ENCODE peak calls at places on chromosomes 5 and 9, in four cellular contexts. Z is effector memory CD4-positive, alpha-beta T cell; P is heart right ventricle; E is OCI-LY7. W is an unnamed sample. For H3K4me1 and H3K36me3, the result is how much of the 10 kb centered on the place peaks cover.

GRCh38 chr5:167355370-167355769 is 936.1 kb upstream of the WWC1 start:
- DNase-seq in Z (no peak), P (no peak), E (no peak), W (no peak)

GRCh38 chr5:150058480-150059126 is 27.8 kb downstream of the CSF1R start:
- DNase-seq in Z (no peak), P (peak), E (no peak), W (no peak)

GRCh38 chr5:168023190-168023589 is 268.3 kb upstream of the WWC1 start:
- DNase-seq in Z (no peak), P (peak), E (no peak), W (no peak)

GRCh38 chr9:27785714-27786100 is 212.4 kb upstream of the C9orf72 start:
- DNase-seq in Z (no peak), P (no peak), E (no peak), W (no peak)

GRCh38 chr5:149206524-149207141 is 65.0 kb upstream of the AFAP1L1 start:
- DNase-seq in Z (no peak), P (peak), E (no peak), W (no peak)

GRCh38 chr5:53819482-53819881 is 259.0 kb downstream of the NDUFS4 start:
- DNase-seq in Z (no peak), P (no peak), E (no peak), W (no peak)

GRCh38 chr9:32487981-32488380 is 38.0 kb downstream of the RIGI start:
- DNase-seq in Z (no peak), P (no peak), E (no peak), W (no peak)

GRCh38 chr9:75895112-75895511 is 4.6 kb downstream of the PCSK5 start:
- DNase-seq in Z (no peak), P (no peak), E (no peak), W (no peak)

GRCh38 chr5:133489632-133490031 is 122.7 kb downstream of the FSTL4 start:
- DNase-seq in Z (no peak), P (no peak), E (peak), W (no peak)

GRCh38 chr9:125821078-125821477 is 73.9 kb downstream of the PBX3 start:
- DNase-seq in Z (no peak), P (no peak), E (no peak), W (no peak)

GRCh38 chr5:151345808-151346478 is 1.4 kb downstream of the SLC36A2 start:
- DNase-seq in Z (no peak), P (no peak), E (no peak), W (no peak)

GRCh38 chr9:96621619-96622018 is 2.0 kb upstream of the CDC14B start:
- DNase-seq in Z (no peak), P (no peak), E (no peak), W (no peak)

GRCh38 chr9:6072442-6072841 is 57.0 kb upstream of the RANBP6 start:
- DNase-seq in Z (no peak), P (no peak), E (no peak), W (no peak)

GRCh38 chr9:134895849-134896833 is 15.5 kb downstream of the FCN2 start:
- DNase-seq in Z (no peak), P (peak), E (no peak), W (no peak)

GRCh38 chr5:35194636-35195471 is 35.4 kb downstream of the PRLR start:
- DNase-seq in Z (no peak), P (no peak), E (peak), W (no peak)

GRCh38 chr5:91027316-91027937 is 355.7 kb downstream of the ARRDC3 start:
- DNase-seq in Z (no peak), P (no peak), E (no peak), W (no peak)

GRCh38 chr9:108093773-108094675 is 604.5 kb upstream of the KLF4 start:
- DNase-seq in Z (no peak), P (no peak), E (no peak), W (no peak)

GRCh38 chr5:7395432-7396168 is at the start of gene ADCY2:
- DNase-seq in Z (no peak), P (no peak), E (no peak), W (peak)

GRCh38 chr5:81344736-81345135 is 43.3 kb downstream of the ZCCHC9 start:
- DNase-seq in Z (no peak), P (no peak), E (no peak), W (no peak)

GRCh38 chr5:60677831-60678664 is 21.9 kb downstream of the DEPDC1B start:
- DNase-seq in Z (no peak), P (no peak), E (peak), W (no peak)

GRCh38 chr9:6184749-6185645 is 30.6 kb upstream of the IL33 start:
- DNase-seq in Z (no peak), P (peak), E (no peak), W (no peak)

GRCh38 chr5:142547445-142548374 is 138.2 kb downstream of the FGF1 start:
- DNase-seq in Z (no peak), P (no peak), E (no peak), W (no peak)

GRCh38 chr9:116978155-116978554 is 291.1 kb downstream of the TRIM32 start:
- DNase-seq in Z (no peak), P (no peak), E (no peak), W (no peak)

GRCh38 chr5:28710360-28710759 is 1672.0 kb upstream of the CDH9 start:
- DNase-seq in Z (no peak), P (no peak), E (no peak), W (no peak)

GRCh38 chr5:675876-676698 is 17.1 kb downstream of the TPPP start:
- DNase-seq in Z (no peak), P (no peak), E (no peak), W (peak)

GRCh38 chr9:113622600-113623400 is 159.3 kb downstream of the RGS3 start:
- DNase-seq in Z (no peak), P (no peak), E (peak), W (peak)

GRCh38 chr5:144328505-144328904 is 157.8 kb downstream of the KCTD16 start:
- DNase-seq in Z (no peak), P (no peak), E (no peak), W (no peak)

GRCh38 chr5:132059043-132059695 is 1.3 kb upstream of the IL3 start:
- DNase-seq in Z (peak), P (no peak), E (no peak), W (peak)

GRCh38 chr5:2196416-2196815 is 313.7 kb upstream of the IRX4 start:
- DNase-seq in Z (no peak), P (no peak), E (no peak), W (no peak)

GRCh38 chr9:95028855-95029219 is 288.7 kb downstream of the FANCC start:
- DNase-seq in Z (no peak), P (no peak), E (no peak), W (no peak)
- H3K4me1 ChIP-seq in Z (under half), P (half or more), E (under half), W (under half)

GRCh38 chr5:55411881-55412280 is 104.1 kb downstream of the MTREX start:
- DNase-seq in Z (no peak), P (no peak), E (no peak), W (no peak)

GRCh38 chr5:55413644-55414043 is 105.9 kb downstream of the MTREX start:
- DNase-seq in Z (no peak), P (no peak), E (no peak), W (no peak)

GRCh38 chr5:55418994-55419991 is 111.5 kb downstream of the MTREX start:
- DNase-seq in Z (no peak), P (no peak), E (no peak), W (no peak)

GRCh38 chr5:55415071-55415470 is 107.3 kb downstream of the MTREX start:
- DNase-seq in Z (no peak), P (no peak), E (no peak), W (no peak)

DNA sequence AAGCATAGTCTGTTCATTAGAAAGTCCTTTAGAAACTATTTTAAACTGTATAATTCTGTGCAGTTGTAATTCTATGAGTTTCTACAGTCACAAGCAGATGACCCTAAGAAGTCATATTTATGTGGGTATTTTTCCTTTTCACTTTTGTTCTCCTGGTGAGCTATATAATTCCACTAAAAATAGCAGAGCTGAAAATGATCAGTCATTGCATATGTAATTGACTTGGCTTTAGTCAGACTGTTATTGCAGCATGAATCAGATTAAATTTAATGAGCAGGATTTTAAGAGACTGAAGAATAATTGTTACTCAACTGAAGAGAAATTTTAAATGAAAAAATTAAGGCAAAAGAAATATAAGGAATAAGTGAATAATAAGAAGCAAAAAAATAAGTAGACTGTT is 108.5 kb downstream of the MTREX start:
- DNase-seq in Z (no peak), P (no peak), E (no peak), W (no peak)
- H3K36me3 ChIP-seq in Z (under half), P (under half), E (half or more), W (under half)

GRCh38 chr5:178112545-178112944 is 787 bp upstream of the N4BP3 start:
- DNase-seq in Z (no peak), P (no peak), E (no peak), W (no peak)
- H3K4me1 ChIP-seq in Z (under half), P (under half), E (under half), W (under half)

GRCh38 chr5:172505840-172506638 is 51.7 kb upstream of the SH3PXD2B start:
- DNase-seq in Z (no peak), P (peak), E (no peak), W (peak)

GRCh38 chr5:172506921-172507320 is 52.6 kb upstream of the SH3PXD2B start:
- DNase-seq in Z (no peak), P (peak), E (no peak), W (peak)

GRCh38 chr5:172511952-172512351 is 57.6 kb upstream of the SH3PXD2B start:
- DNase-seq in Z (no peak), P (no peak), E (no peak), W (no peak)

GRCh38 chr5:172508471-172509404 is 54.4 kb upstream of the SH3PXD2B start:
- DNase-seq in Z (no peak), P (peak), E (no peak), W (no peak)

DNA sequence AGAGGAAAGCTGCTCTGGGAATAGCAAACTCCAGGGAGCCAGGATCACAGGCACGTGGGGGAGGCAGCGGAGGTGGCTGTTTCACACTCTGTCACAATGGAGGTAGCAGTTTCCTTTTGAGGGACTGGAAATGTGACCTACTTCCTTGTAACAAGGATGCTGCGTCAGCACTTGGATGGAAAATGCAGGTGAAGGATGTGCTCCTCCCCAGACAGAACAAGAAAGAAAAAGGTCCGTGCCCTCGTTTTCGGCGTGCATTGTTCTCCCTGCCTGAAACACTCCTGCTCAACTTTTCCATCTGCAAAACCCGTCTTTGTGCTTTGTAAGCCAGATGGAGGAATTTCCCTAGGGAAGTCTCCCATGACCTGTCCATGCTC is 55.1 kb upstream of the SH3PXD2B start:
- DNase-seq in Z (no peak), P (peak), E (no peak), W (no peak)
- H3K36me3 ChIP-seq in Z (under half), P (under half), E (under half), W (under half)

GRCh38 chr5:14447958-14448881 is 133.4 kb upstream of the OTULINL start:
- DNase-seq in Z (no peak), P (peak), E (no peak), W (no peak)
- H3K4me1 ChIP-seq in Z (under half), P (half or more), E (under half), W (under half)

DNA sequence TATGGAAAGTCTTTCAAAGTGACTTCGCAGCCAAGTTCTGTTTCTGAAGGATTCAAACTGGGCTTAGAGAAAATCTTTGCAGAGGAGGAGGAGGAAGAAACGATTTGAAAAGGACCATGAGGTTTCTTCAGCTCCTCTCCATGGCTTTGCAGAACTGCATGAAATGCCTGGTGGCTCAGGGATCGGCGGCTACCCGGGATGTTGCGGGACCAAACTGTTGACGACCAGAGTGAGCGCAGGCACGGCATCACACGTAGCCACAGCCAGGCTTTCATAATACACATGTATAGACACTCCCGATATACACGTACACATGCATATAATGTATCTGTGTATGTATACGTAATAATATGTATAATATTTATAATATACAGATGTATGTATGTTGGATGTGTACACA is 180.0 kb downstream of the PAX5 start:
- DNase-seq in Z (no peak), P (no peak), E (no peak), W (no peak)
- H3K36me3 ChIP-seq in Z (under half), P (under half), E (half or more), W (under half)

GRCh38 chr9:26219961-26220360 is 541.7 kb upstream of the TUSC1 start:
- DNase-seq in Z (no peak), P (no peak), E (no peak), W (no peak)
- H3K4me1 ChIP-seq in Z (under half), P (under half), E (under half), W (under half)

GRCh38 chr9:121323449-121324151 is 46.5 kb downstream of the STOM start:
- DNase-seq in Z (no peak), P (no peak), E (no peak), W (no peak)
- H3K36me3 ChIP-seq in Z (under half), P (under half), E (under half), W (under half)

DNA sequence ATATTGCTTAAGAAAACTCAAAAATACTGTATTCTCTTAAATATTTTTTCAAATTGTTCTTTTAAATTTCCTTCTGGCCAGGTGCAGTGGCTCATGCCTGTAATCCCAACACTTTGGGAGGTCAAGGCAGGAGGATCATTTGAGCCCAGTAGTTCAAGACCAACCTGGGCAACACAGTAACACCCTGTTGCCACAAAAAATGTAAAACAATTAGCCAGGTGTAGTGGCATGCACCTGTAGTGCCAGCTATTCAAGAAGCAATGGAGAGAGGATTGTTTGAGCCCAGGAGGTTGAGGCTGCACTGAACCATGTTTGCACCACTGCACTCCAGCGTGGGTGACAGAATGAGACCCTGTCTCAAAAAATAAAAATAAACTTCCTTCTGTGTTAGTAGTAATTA is 94.3 kb downstream of the STRBP start:
- DNase-seq in Z (no peak), P (no peak), E (peak), W (no peak)
- H3K4me1 ChIP-seq in Z (under half), P (under half), E (half or more), W (under half)

W was measured in aorta.